ENCODE peak calls at places on chromosomes 5 and 9, in six cellular contexts. F, C, J, O, H and V are unnamed samples.

GRCh38 chr5:98581416-98581999 is 192.0 kb upstream of the RGMB start:
- DNase-seq in F (peak), C (no peak), J (no peak), O (no peak), H (no peak), V (no peak)

GRCh38 chr5:102865510-102866314 is 110.6 kb downstream of the PAM start:
- DNase-seq in F (peak), C (peak), J (peak), O (peak), H (peak), V (peak)

GRCh38 chr5:55994502-55994997 is at the start of gene IL6ST:
- DNase-seq in F (peak), C (peak), J (no peak), O (peak), H (no peak), V (no peak)

GRCh38 chr9:94610181-94610591 is 16.6 kb upstream of the FBP2 start:
- DNase-seq in F (no peak), C (no peak), J (no peak), O (no peak), H (no peak), V (no peak)

GRCh38 chr9:94584555-94584954 is 9.1 kb downstream of the FBP2 start:
- DNase-seq in F (no peak), C (no peak), J (no peak), O (no peak), H (no peak), V (peak)

GRCh38 chr9:86242012-86242411 is 17.4 kb downstream of the C9orf153 start:
- DNase-seq in F (no peak), C (no peak), J (no peak), O (no peak), H (no peak), V (no peak)

GRCh38 chr5:10489810-10490426 is 48.2 kb downstream of the ROPN1L start:
- DNase-seq in F (peak), C (peak), J (no peak), O (no peak), H (no peak), V (no peak)

GRCh38 chr9:98374385-98375051 is 119.1 kb upstream of the TBC1D2 start:
- DNase-seq in F (peak), C (peak), J (no peak), O (no peak), H (no peak), V (peak)

GRCh38 chr9:33290994-33291397 is 680 bp downstream of the NFX1 start:
- DNase-seq in F (no peak), C (no peak), J (no peak), O (no peak), H (no peak), V (no peak)

GRCh38 chr5:149646564-149646963 is 65.3 kb downstream of the ARHGEF37 start:
- DNase-seq in F (no peak), C (peak), J (no peak), O (peak), H (no peak), V (peak)

GRCh38 chr5:102654559-102655354 is 100.3 kb upstream of the PAM start:
- DNase-seq in F (peak), C (no peak), J (no peak), O (no peak), H (no peak), V (no peak)

GRCh38 chr5:137296213-137296702 is 202.9 kb downstream of the SPOCK1 start:
- DNase-seq in F (no peak), C (peak), J (no peak), O (no peak), H (no peak), V (no peak)

GRCh38 chr5:133321286-133321832 is 269.5 kb downstream of the HSPA4 start:
- DNase-seq in F (no peak), C (no peak), J (peak), O (no peak), H (no peak), V (no peak)

GRCh38 chr9:113785334-113785733 is 90.8 kb upstream of the ZNF618 start:
- DNase-seq in F (no peak), C (no peak), J (no peak), O (no peak), H (no peak), V (peak)

GRCh38 chr9:90836396-90837080 is 34.9 kb downstream of the SYK start:
- DNase-seq in F (no peak), C (no peak), J (no peak), O (no peak), H (no peak), V (no peak)

GRCh38 chr9:93774331-93775102 is 180.6 kb downstream of the BARX1 start:
- DNase-seq in F (no peak), C (no peak), J (no peak), O (no peak), H (no peak), V (no peak)

GRCh38 chr9:119343161-119343720 is 26.0 kb downstream of the BRINP1 start:
- DNase-seq in F (no peak), C (no peak), J (no peak), O (no peak), H (no peak), V (no peak)

GRCh38 chr9:87711857-87712800 is 13.8 kb upstream of the CTSL start:
- DNase-seq in F (peak), C (peak), J (peak), O (no peak), H (no peak), V (peak)

GRCh38 chr5:2157372-2157771 is 274.6 kb upstream of the IRX4 start:
- DNase-seq in F (no peak), C (no peak), J (peak), O (no peak), H (no peak), V (no peak)

GRCh38 chr5:109907751-109908150 is 218.0 kb downstream of the MAN2A1 start:
- DNase-seq in F (peak), C (peak), J (no peak), O (no peak), H (no peak), V (peak)

GRCh38 chr5:79436224-79436623 is 77.7 kb downstream of the HOMER1 start:
- DNase-seq in F (peak), C (no peak), J (no peak), O (no peak), H (no peak), V (no peak)

GRCh38 chr5:172076783-172077244 is 70.4 kb upstream of the FBXW11 start:
- DNase-seq in F (peak), C (no peak), J (no peak), O (no peak), H (no peak), V (peak)

GRCh38 chr9:20804476-20805253 is 120.6 kb downstream of the FOCAD start:
- DNase-seq in F (no peak), C (no peak), J (no peak), O (no peak), H (no peak), V (no peak)

GRCh38 chr9:105515811-105516413 is 42.0 kb upstream of the FKTN start:
- DNase-seq in F (no peak), C (no peak), J (peak), O (no peak), H (no peak), V (peak)

GRCh38 chr9:37574241-37574721 is 1.9 kb downstream of the FBXO10 start:
- DNase-seq in F (no peak), C (no peak), J (no peak), O (no peak), H (no peak), V (peak)

GRCh38 chr5:33984671-33985124 is at the start of gene SLC45A2:
- DNase-seq in F (no peak), C (no peak), J (no peak), O (no peak), H (no peak), V (no peak)

GRCh38 chr5:25516136-25516535 is 871.4 kb upstream of the CDH10 start:
- DNase-seq in F (no peak), C (peak), J (no peak), O (no peak), H (no peak), V (peak)

GRCh38 chr5:98840946-98841345 is 67.5 kb downstream of the RGMB start:
- DNase-seq in F (no peak), C (no peak), J (no peak), O (no peak), H (no peak), V (no peak)

GRCh38 chr5:170788626-170789304 is 5.2 kb downstream of the GABRP start:
- DNase-seq in F (no peak), C (no peak), J (no peak), O (no peak), H (no peak), V (no peak)

GRCh38 chr5:127870914-127871313 is 167.7 kb downstream of the CCDC192 start:
- DNase-seq in F (peak), C (no peak), J (peak), O (no peak), H (peak), V (no peak)

GRCh38 chr5:446864-447263 is 3.9 kb downstream of the EXOC3 start:
- DNase-seq in F (peak), C (no peak), J (peak), O (no peak), H (peak), V (peak)

GRCh38 chr5:172052454-172053236 is 46.2 kb upstream of the FBXW11 start:
- DNase-seq in F (peak), C (peak), J (no peak), O (no peak), H (no peak), V (no peak)

GRCh38 chr9:133099726-133100517 is 21.1 kb downstream of the RALGDS start:
- DNase-seq in F (no peak), C (no peak), J (peak), O (no peak), H (no peak), V (no peak)

GRCh38 chr5:177470759-177471536 is 2.5 kb downstream of the DBN1 start:
- DNase-seq in F (no peak), C (no peak), J (no peak), O (no peak), H (no peak), V (no peak)

GRCh38 chr9:34651286-34651685 is 699 bp upstream of the IL11RA start:
- DNase-seq in F (peak), C (no peak), J (no peak), O (no peak), H (no peak), V (no peak)

GRCh38 chr5:8905021-8905420 is 640.9 kb downstream of the SEMA5A start:
- DNase-seq in F (peak), C (peak), J (no peak), O (no peak), H (no peak), V (no peak)

GRCh38 chr9:113875917-113876805 is at the start of gene ZNF618:
- DNase-seq in F (peak), C (peak), J (peak), O (no peak), H (peak), V (peak)